ENCODE peak calls at places on chromosomes 3 and 15, in ten cellular contexts. C, O, B, U, L, Y, R, W, S and N are unnamed samples.

GRCh38 chr15:98878862-98879261 is 128.7 kb downstream of the PGPEP1L start:
- DNase-seq in W (no peak), O (no peak), R (no peak), Y (no peak), S (no peak), B (no peak), U (no peak), C (no peak), L (no peak), N (no peak)

GRCh38 chr3:53170325-53171108 is 9.5 kb downstream of the PRKCD start:
- DNase-seq in R (no peak), L (no peak), B (peak), Y (peak), U (peak), W (peak), S (peak), O (no peak), C (peak), N (no peak)

GRCh38 chr3:77825045-77825827 is 785.3 kb downstream of the ROBO2 start:
- DNase-seq in L (no peak), O (peak), U (no peak), R (no peak), B (peak), W (no peak), C (no peak), S (peak), Y (peak), N (peak)

GRCh38 chr3:73213906-73214305 is 152.4 kb downstream of the EBLN2 start:
- DNase-seq in R (no peak), U (no peak), B (no peak), L (no peak), O (peak), W (no peak), C (no peak), Y (no peak), S (no peak), N (no peak)

GRCh38 chr3:42535981-42536784 is 33.7 kb downstream of the VIPR1 start:
- DNase-seq in U (peak), B (no peak), C (peak), R (peak), W (no peak), Y (no peak), S (peak), L (no peak), O (no peak), N (peak)

GRCh38 chr3:140078940-140079339 is 144.0 kb downstream of the CLSTN2 start:
- DNase-seq in L (no peak), C (no peak), R (no peak), S (no peak), Y (no peak), W (no peak), U (no peak), B (no peak), O (peak), N (no peak)

GRCh38 chr15:61380270-61380669 is 151.2 kb upstream of the RORA start:
- DNase-seq in S (no peak), R (no peak), B (no peak), L (no peak), W (no peak), U (no peak), Y (no peak), O (no peak), C (no peak), N (no peak)

GRCh38 chr15:67801926-67802914 is 23.1 kb upstream of the SKOR1 start:
- DNase-seq in C (no peak), U (no peak), S (no peak), Y (no peak), O (no peak), B (no peak), W (no peak), L (no peak), R (no peak), N (no peak)

GRCh38 chr3:11509175-11510000 is 134.3 kb downstream of the VGLL4 start:
- DNase-seq in L (peak), S (peak), Y (peak), B (peak), W (peak), C (peak), U (peak), R (peak), O (peak), N (peak)

GRCh38 chr3:86547697-86548096 is 443.3 kb downstream of the VGLL3 start:
- DNase-seq in S (no peak), W (no peak), U (no peak), C (no peak), Y (no peak), R (no peak), L (no peak), O (no peak), B (no peak), N (no peak)

GRCh38 chr3:50572158-50572557 is 2.8 kb downstream of the HEMK1 start:
- DNase-seq in L (peak), U (peak), R (peak), O (peak), S (peak), C (peak), W (peak), Y (peak), B (peak), N (peak)

GRCh38 chr3:194985031-194985578 is 285.9 kb downstream of the XXYLT1 start:
- DNase-seq in W (peak), C (no peak), U (peak), Y (peak), R (no peak), L (peak), B (peak), O (peak), S (peak), N (peak)

GRCh38 chr15:74378853-74379252 is 11.4 kb upstream of the CYP11A1 start:
- DNase-seq in S (no peak), R (no peak), L (no peak), W (no peak), O (peak), B (no peak), C (no peak), U (no peak), Y (no peak), N (peak)

GRCh38 chr15:72535911-72536310 is 61.8 kb downstream of the ARIH1 start:
- DNase-seq in B (no peak), R (no peak), L (no peak), C (no peak), U (no peak), W (no peak), O (no peak), S (no peak), Y (no peak), N (no peak)

GRCh38 chr3:152779649-152780048 is 55.3 kb upstream of the P2RY1 start:
- DNase-seq in W (no peak), O (peak), L (no peak), B (no peak), Y (no peak), S (no peak), C (no peak), R (no peak), U (no peak), N (peak)

GRCh38 chr15:29018983-29019875 is 133.5 kb downstream of the APBA2 start:
- DNase-seq in R (no peak), O (no peak), U (no peak), W (no peak), B (no peak), L (no peak), C (no peak), Y (no peak), S (no peak), N (no peak)

GRCh38 chr3:99394831-99395733 is 243.3 kb upstream of the COL8A1 start:
- DNase-seq in L (no peak), W (no peak), Y (no peak), R (no peak), C (no peak), O (peak), B (no peak), U (no peak), S (no peak), N (peak)

GRCh38 chr3:33119891-33120290 is 6.1 kb downstream of the CRTAP start:
- DNase-seq in Y (no peak), C (no peak), S (no peak), R (no peak), U (no peak), W (no peak), B (no peak), O (no peak), L (no peak), N (no peak)

GRCh38 chr3:109369510-109369909 is 32.2 kb upstream of the DPPA4 start:
- DNase-seq in U (no peak), C (no peak), O (no peak), S (no peak), L (no peak), Y (no peak), W (no peak), B (no peak), R (no peak), N (peak)

GRCh38 chr3:60579734-60580133 is 671.5 kb downstream of the FHIT start:
- DNase-seq in S (no peak), Y (no peak), R (no peak), O (peak), U (no peak), L (no peak), B (no peak), W (no peak), C (no peak), N (peak)

GRCh38 chr3:115615001-115615447 is 8.3 kb upstream of the GAP43 start:
- DNase-seq in B (no peak), W (no peak), R (no peak), S (no peak), Y (no peak), O (peak), U (no peak), C (no peak), L (no peak), N (peak)

GRCh38 chr3:172448661-172449467 is 608 bp upstream of the GHSR start:
- DNase-seq in L (no peak), S (no peak), R (no peak), Y (no peak), W (no peak), B (no peak), C (no peak), O (no peak), U (no peak), N (no peak)

GRCh38 chr3:124788254-124788745 is 58.0 kb downstream of the UMPS start:
- DNase-seq in L (no peak), U (no peak), W (no peak), S (no peak), C (no peak), O (no peak), Y (no peak), B (no peak), R (no peak), N (no peak)

GRCh38 chr3:10309736-10310135 is 11.2 kb downstream of the SEC13 start:
- DNase-seq in Y (no peak), L (no peak), C (no peak), R (no peak), U (no peak), B (no peak), O (no peak), S (no peak), W (no peak), N (peak)

GRCh38 chr3:43426388-43426787 is 140.0 kb downstream of the SNRK start:
- DNase-seq in R (no peak), U (peak), W (peak), O (no peak), C (no peak), S (no peak), L (no peak), B (no peak), Y (no peak), N (no peak)

GRCh38 chr3:194640829-194641228 is 7.6 kb upstream of the TMEM44 start:
- DNase-seq in O (peak), S (no peak), Y (no peak), L (no peak), R (no peak), C (peak), W (no peak), U (no peak), B (no peak), N (peak)

GRCh38 chr15:74258456-74259323 is 22.6 kb downstream of the CCDC33 start:
- DNase-seq in C (no peak), W (no peak), L (no peak), Y (no peak), U (peak), B (no peak), S (no peak), R (no peak), O (no peak), N (no peak)

GRCh38 chr3:41986566-41986965 is 24.7 kb upstream of the ULK4 start:
- DNase-seq in S (no peak), C (no peak), O (no peak), W (no peak), R (no peak), B (no peak), U (no peak), L (no peak), Y (no peak), N (no peak)

GRCh38 chr3:48405343-48405881 is 24.5 kb downstream of the PLXNB1 start:
- DNase-seq in L (peak), S (no peak), Y (peak), R (no peak), U (no peak), W (no peak), B (no peak), O (no peak), C (no peak), N (no peak)

GRCh38 chr15:39591896-39592315 is 11.0 kb downstream of the THBS1 start:
- DNase-seq in W (no peak), O (no peak), L (no peak), B (no peak), S (no peak), U (no peak), C (no peak), R (no peak), Y (no peak), N (no peak)

GRCh38 chr3:115986555-115987207 is 363.4 kb downstream of the GAP43 start:
- DNase-seq in U (no peak), C (no peak), S (no peak), Y (no peak), R (peak), O (peak), B (no peak), L (no peak), W (no peak), N (peak)

GRCh38 chr3:10373686-10374261 is 52.9 kb upstream of the SEC13 start:
- DNase-seq in O (peak), R (no peak), W (no peak), S (no peak), L (no peak), Y (no peak), B (no peak), C (no peak), U (no peak), N (peak)

GRCh38 chr3:135271562-135272290 is 476.7 kb downstream of the EPHB1 start:
- DNase-seq in L (no peak), S (no peak), W (no peak), U (no peak), B (no peak), Y (no peak), O (no peak), C (no peak), R (no peak), N (no peak)

GRCh38 chr3:138474163-138474562 is 39.7 kb downstream of the ESYT3 start:
- DNase-seq in R (no peak), S (no peak), U (no peak), Y (peak), W (no peak), O (peak), C (no peak), L (no peak), B (peak), N (peak)

GRCh38 chr3:57918123-57918837 is 89.9 kb upstream of the FLNB start:
- DNase-seq in S (no peak), U (no peak), C (no peak), Y (no peak), O (peak), B (no peak), R (no peak), L (no peak), W (no peak), N (peak)

GRCh38 chr3:160134454-160134853 is 90.8 kb upstream of the C3orf80 start:
- DNase-seq in S (no peak), Y (no peak), U (no peak), O (no peak), L (no peak), C (no peak), R (no peak), B (no peak), W (no peak), N (no peak)

GRCh38 chr15:66649235-66649984 is 52.6 kb upstream of the SMAD6 start:
- DNase-seq in O (no peak), W (no peak), R (no peak), C (no peak), B (no peak), S (no peak), U (no peak), Y (no peak), L (no peak), N (no peak)

GRCh38 chr3:26703519-26703918 is 80.9 kb downstream of the LRRC3B start:
- DNase-seq in U (no peak), B (no peak), Y (no peak), S (no peak), O (no peak), R (no peak), W (no peak), C (no peak), L (no peak), N (no peak)

DNA sequence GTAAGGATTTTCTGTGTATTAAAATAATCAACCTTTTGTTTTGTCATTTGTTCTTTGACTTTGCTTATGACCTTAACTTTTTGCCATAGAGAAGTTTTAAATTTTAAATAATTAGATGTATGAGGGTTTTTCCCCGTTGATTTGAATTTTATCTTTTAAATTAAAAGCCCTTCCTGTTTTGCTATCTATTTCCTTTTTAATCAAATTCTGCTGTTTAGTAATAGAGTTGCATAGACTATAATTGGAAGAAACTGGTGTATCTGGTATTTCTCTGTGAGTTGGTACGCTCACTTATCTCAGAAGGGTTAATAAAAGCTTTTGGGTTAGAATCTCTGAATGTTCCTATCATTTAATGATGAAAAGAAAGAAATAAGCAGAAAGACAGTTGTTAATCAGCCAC is 82.2 kb downstream of the LRRC3B start:
- DNase-seq in S (no peak), U (no peak), W (no peak), C (no peak), R (no peak), L (no peak), B (no peak), O (no peak), Y (no peak), N (no peak)
- TF ChIP-seq CTCF in S (no peak), U (no peak), W (no peak), C (no peak), R (no peak), L (no peak), B (no peak), O (no peak), Y (no peak), N (no peak)

GRCh38 chr3:120284702-120285507 is at the start of gene GPR156:
- DNase-seq in L (no peak), C (no peak), S (no peak), W (no peak), U (no peak), R (peak), B (no peak), Y (no peak), O (peak), N (peak)
- H3K4me3 ChIP-seq in L (peak), C (no peak), S (peak), W (peak), U (peak), R (peak), B (peak), Y (peak), O (peak), N (peak)

GRCh38 chr15:51971353-51972133 is at the start of gene LEO1:
- DNase-seq in S (peak), O (peak), C (peak), R (peak), Y (peak), U (peak), W (peak), L (peak), B (peak), N (peak)
- TF ChIP-seq CTCF in S (peak), O (peak), C (peak), R (peak), Y (peak), U (no peak), W (no peak), L (peak), B (no peak), N (peak)

DNA sequence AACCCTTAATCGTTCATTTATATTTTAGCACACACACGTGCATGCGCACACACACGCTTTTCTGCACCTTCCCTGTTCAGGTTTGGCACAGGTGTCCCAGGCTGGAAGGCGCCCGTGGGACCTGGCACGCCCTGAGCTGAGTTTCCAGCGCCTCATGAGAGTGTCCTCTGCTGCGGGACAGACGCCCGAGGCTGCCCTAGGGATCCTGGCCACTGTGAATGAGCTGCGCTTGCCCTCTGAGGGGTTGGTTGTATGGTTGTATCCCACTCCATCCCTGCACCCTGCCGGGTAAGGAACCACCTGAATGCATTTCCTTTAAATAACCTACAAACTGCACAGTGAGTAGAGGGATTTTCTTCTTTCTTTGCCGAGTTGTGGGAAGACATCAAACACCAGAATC is 12.2 kb upstream of the MEX3B start:
- DNase-seq in O (no peak), L (no peak), R (no peak), B (no peak), U (no peak), W (no peak), Y (no peak), S (no peak), C (no peak), N (no peak)
- H3K4me3 ChIP-seq in O (no peak), L (no peak), R (no peak), B (no peak), U (no peak), W (no peak), Y (no peak), S (no peak), C (no peak), N (no peak)

GRCh38 chr3:127337001-127337400 is 49.2 kb upstream of the PRR20G start:
- DNase-seq in O (no peak), S (no peak), Y (no peak), L (no peak), C (no peak), W (no peak), B (peak), R (no peak), U (no peak), N (no peak)

GRCh38 chr3:127339016-127339415 is 51.2 kb upstream of the PRR20G start:
- DNase-seq in C (no peak), Y (no peak), R (no peak), O (no peak), S (no peak), U (no peak), W (no peak), L (no peak), B (peak), N (no peak)

GRCh38 chr3:127337911-127338531 is 50.2 kb upstream of the PRR20G start:
- DNase-seq in L (no peak), C (no peak), B (peak), R (no peak), U (no peak), W (no peak), S (no peak), Y (no peak), O (no peak), N (no peak)

GRCh38 chr3:127339943-127340861 is 52.4 kb upstream of the PRR20G start:
- DNase-seq in Y (no peak), B (peak), U (no peak), L (no peak), W (no peak), S (no peak), O (no peak), R (no peak), C (no peak), N (no peak)

DNA sequence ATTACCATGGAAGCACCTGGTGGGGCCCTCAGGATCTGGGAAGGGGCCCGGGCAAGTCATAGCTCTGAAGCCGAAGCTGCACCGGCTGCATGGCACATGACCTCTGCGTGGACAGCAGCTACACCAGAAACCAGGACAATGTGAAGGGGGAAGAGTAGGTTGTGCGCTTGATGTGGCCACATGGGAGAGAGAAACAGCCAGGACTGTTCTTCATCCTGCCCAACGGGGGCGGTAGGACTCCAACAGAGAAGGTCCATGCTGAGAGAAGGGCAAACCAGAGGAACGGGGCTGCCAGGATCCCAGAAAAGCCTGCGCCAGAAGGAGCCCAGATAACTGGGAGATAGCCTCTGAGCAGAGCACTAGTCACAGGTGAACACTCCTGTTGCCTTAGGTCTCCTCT is 54.9 kb upstream of the PRR20G start:
- DNase-seq in O (no peak), B (peak), C (no peak), R (peak), U (no peak), Y (no peak), L (no peak), S (no peak), W (no peak), N (no peak)
- TF ChIP-seq CTCF in O (no peak), B (no peak), C (no peak), R (peak), U (no peak), Y (no peak), L (no peak), S (no peak), W (no peak), N (no peak)